ENCODE peak calls at places on chromosomes 11 and 22, in four cellular contexts. K, T, S and O are unnamed samples.

GRCh38 chr22:26746311-26746710 is 88.9 kb downstream of the MIAT start:
- DNase-seq in K (no peak), S (no peak), T (no peak), O (no peak)

GRCh38 chr11:134437821-134438220 is 25.8 kb upstream of the B3GAT1 start:
- DNase-seq in K (no peak), T (no peak), S (no peak), O (no peak)

GRCh38 chr11:56885182-56885581 is 103.5 kb upstream of the OR5AK2 start:
- DNase-seq in S (peak), T (peak), K (peak), O (no peak)

GRCh38 chr11:102637731-102638130 is 12.6 kb upstream of the MMP20 start:
- DNase-seq in T (no peak), K (no peak), S (no peak), O (no peak)

GRCh38 chr22:23787910-23788309 is 1.1 kb downstream of the SMARCB1 start:
- DNase-seq in K (no peak), T (no peak), S (no peak), O (no peak)

GRCh38 chr22:46031965-46032851 is 55.2 kb upstream of the WNT7B start:
- DNase-seq in K (no peak), S (no peak), T (no peak), O (peak)

GRCh38 chr11:77386178-77386577 is 84.7 kb upstream of the GDPD4 start:
- DNase-seq in T (no peak), K (no peak), S (no peak), O (no peak)

GRCh38 chr22:44268431-44269116 is 44.2 kb downstream of the SHISAL1 start:
- DNase-seq in S (no peak), T (no peak), K (no peak), O (peak)

GRCh38 chr11:44072757-44073658 is 6.9 kb downstream of the ACCS start:
- DNase-seq in K (no peak), S (no peak), T (no peak), O (peak)

GRCh38 chr11:4140067-4140636 is 45.6 kb downstream of the RRM1 start:
- DNase-seq in K (no peak), T (no peak), S (no peak), O (no peak)

GRCh38 chr22:46941958-46942815 is 179.7 kb downstream of the TBC1D22A start:
- DNase-seq in K (no peak), S (no peak), T (no peak), O (no peak)

GRCh38 chr11:324131-324530 is 3.5 kb upstream of the IFITM3 start:
- DNase-seq in K (peak), S (no peak), T (no peak), O (peak)

GRCh38 chr11:34613462-34614183 is 7.3 kb upstream of the EHF start:
- DNase-seq in T (no peak), S (no peak), K (no peak), O (no peak)

GRCh38 chr22:39908737-39909136 is 7.9 kb downstream of the GRAP2 start:
- DNase-seq in K (peak), T (no peak), S (no peak), O (no peak)

GRCh38 chr22:21734540-21735197 is 925 bp downstream of the YPEL1 start:
- DNase-seq in K (no peak), S (no peak), T (no peak), O (no peak)

GRCh38 chr22:43446037-43446803 is 34.4 kb downstream of the MPPED1 start:
- DNase-seq in T (no peak), S (no peak), K (no peak), O (no peak)

GRCh38 chr22:30591191-30591587 is 521 bp downstream of the PES1 start:
- DNase-seq in K (no peak), S (no peak), T (no peak), O (no peak)

GRCh38 chr11:44949160-44950035 is 1.3 kb downstream of the TP53I11 start:
- DNase-seq in K (peak), T (peak), S (no peak), O (peak)

GRCh38 chr11:29616611-29617010 is 400.2 kb downstream of the KCNA4 start:
- DNase-seq in S (no peak), T (no peak), K (no peak), O (no peak)

GRCh38 chr11:104870910-104871309 is 27.4 kb downstream of the CASP12 start:
- DNase-seq in T (no peak), K (no peak), S (no peak), O (no peak)

GRCh38 chr11:3859373-3859881 is 4.0 kb downstream of the STIM1 start:
- DNase-seq in K (peak), S (peak), T (peak), O (peak)

GRCh38 chr22:41512421-41513194 is 31.7 kb downstream of the POLR3H start:
- DNase-seq in S (no peak), K (peak), T (no peak), O (peak)

GRCh38 chr11:132202621-132203020 is 832.2 kb downstream of the NTM start:
- DNase-seq in K (no peak), T (no peak), S (no peak), O (no peak)

GRCh38 chr11:1564535-1565172 is 7.4 kb downstream of the DUSP8 start:
- DNase-seq in S (no peak), T (peak), K (no peak), O (peak)

GRCh38 chr11:133636686-133637085 is 104.4 kb upstream of the OPCML start:
- DNase-seq in T (no peak), K (no peak), S (no peak), O (peak)

GRCh38 chr11:132640952-132641351 is 891.3 kb downstream of the OPCML start:
- DNase-seq in S (no peak), T (no peak), K (no peak), O (no peak)

GRCh38 chr11:8809185-8809584 is 101.8 kb upstream of the AKIP1 start:
- DNase-seq in S (no peak), T (no peak), K (no peak), O (no peak)

GRCh38 chr22:23119492-23120414 is 22.0 kb downstream of the RSPH14 start:
- DNase-seq in K (no peak), S (no peak), T (no peak), O (peak)

GRCh38 chr11:111561801-111562325 is 21.3 kb downstream of the LAYN start:
- DNase-seq in S (no peak), T (no peak), K (no peak), O (peak)

GRCh38 chr22:27610863-27611786 is 190.4 kb downstream of the MN1 start:
- DNase-seq in K (no peak), S (no peak), T (no peak), O (no peak)

GRCh38 chr11:66221726-66222236 is 46.7 kb upstream of the RAB1B start:
- DNase-seq in T (no peak), K (no peak), S (no peak), O (peak)
- H3K4me3 ChIP-seq in T (no peak), K (no peak), S (no peak), O (no peak)

DNA sequence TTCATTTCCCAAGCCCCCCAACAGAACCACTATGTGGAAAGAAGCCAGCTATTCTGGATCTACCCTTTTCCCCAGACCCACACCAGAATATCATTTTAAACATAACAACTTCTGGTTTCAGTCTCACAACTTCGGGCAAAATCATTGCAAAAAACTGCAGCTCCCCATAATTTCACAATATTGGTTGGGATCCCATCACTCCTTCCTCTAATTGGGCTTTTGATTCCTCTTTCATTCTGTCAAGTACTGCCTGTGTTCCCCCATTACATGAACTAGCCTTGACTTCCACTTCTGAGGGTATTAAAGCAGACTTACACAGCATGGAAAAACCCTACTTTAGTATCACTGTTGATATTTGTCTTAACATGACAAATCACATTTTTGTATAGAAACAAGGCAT is 4.1 kb upstream of the APOL3 start:
- DNase-seq in T (no peak), K (no peak), S (no peak), O (no peak)
- H3K4me3 ChIP-seq in T (no peak), K (no peak), S (no peak), O (no peak)

DNA sequence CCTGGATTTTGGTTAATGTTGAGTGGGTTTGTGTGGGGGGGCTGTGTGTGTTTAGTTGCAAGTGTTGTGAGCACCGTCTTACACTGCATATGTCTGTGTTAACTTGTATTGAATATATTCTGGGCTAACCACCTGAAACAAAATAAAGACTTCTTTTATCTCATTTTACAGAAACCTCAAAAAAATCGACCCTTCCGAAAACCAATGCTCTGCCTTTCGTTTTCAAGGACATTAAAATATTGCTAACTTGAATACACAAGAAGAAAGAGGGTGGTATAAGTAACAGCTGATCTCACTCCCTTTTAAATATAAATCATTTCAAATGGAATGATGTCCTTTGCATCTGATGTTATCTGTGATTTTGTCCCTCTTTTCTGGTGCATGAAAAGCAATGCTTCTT is 192.3 kb upstream of the BLID start:
- DNase-seq in T (no peak), K (no peak), S (no peak), O (no peak)
- H3K4me3 ChIP-seq in T (no peak), K (no peak), S (no peak), O (no peak)

GRCh38 chr11:7575841-7576451 is 62.1 kb downstream of the PPFIBP2 start:
- DNase-seq in S (peak), K (peak), T (peak), O (peak)
- H3K4me3 ChIP-seq in S (no peak), K (no peak), T (no peak), O (no peak)

GRCh38 chr11:10692716-10693115 is 839 bp downstream of the IRAG1 start:
- DNase-seq in T (no peak), S (no peak), K (no peak), O (peak)
- H3K4me3 ChIP-seq in T (peak), S (peak), K (no peak), O (no peak)

GRCh38 chr11:12182650-12183511 is 72.5 kb downstream of the MICAL2 start:
- DNase-seq in S (no peak), K (peak), T (no peak), O (no peak)
- H3K4me3 ChIP-seq in S (no peak), K (no peak), T (no peak), O (no peak)